ENCODE peak calls at places on chromosomes 7 and 10, in ten cellular contexts. V, C, U, M, P, F, B, A, D and L are unnamed samples.

GRCh38 chr7:3154881-3155494 is 111.3 kb upstream of the CARD11 start:
- DNase-seq in V (peak; percentile 76), C (peak; percentile 48), D (peak; percentile 19), A (peak; percentile 76), M (peak; percentile 60), U (peak; percentile 29), F (peak; percentile 61), P (peak; percentile 29), B (peak; percentile 60), L (peak; percentile 66)

GRCh38 chr10:5963071-5963470 is 14.3 kb downstream of the IL15RA start:
- DNase-seq in U (no peak), F (no peak), D (no peak), B (no peak), V (no peak), M (no peak), A (no peak), C (no peak), P (no peak), L (no peak)

GRCh38 chr10:72062341-72062740 is 26.0 kb downstream of the SPOCK2 start:
- DNase-seq in D (no peak), M (no peak), U (no peak), P (no peak), F (no peak), V (no peak), C (no peak), B (no peak), A (no peak), L (no peak)

GRCh38 chr7:47771301-47771989 is 176.8 kb downstream of the PKD1L1 start:
- DNase-seq in F (no peak), U (no peak), B (no peak), P (no peak), A (no peak), D (no peak), M (peak; percentile 75), V (no peak), C (no peak), L (no peak)

GRCh38 chr10:52216852-52217251 is 97.2 kb upstream of the DKK1 start:
- DNase-seq in D (no peak), F (peak; percentile 26), A (peak; percentile 67), M (peak; percentile 43), U (no peak), P (no peak), C (peak; percentile 20), V (no peak), B (no peak), L (no peak)

GRCh38 chr10:78267070-78267469 is 233.4 kb downstream of the RPS24 start:
- DNase-seq in B (no peak), P (no peak), M (no peak), C (no peak), U (no peak), V (no peak), F (no peak), A (no peak), D (no peak), L (no peak)

GRCh38 chr10:57460540-57460939 is 807.2 kb downstream of the IPMK start:
- DNase-seq in P (no peak), D (no peak), U (no peak), M (no peak), C (no peak), V (no peak), A (no peak), B (no peak), F (no peak), L (no peak)

GRCh38 chr10:3068968-3069737 is 1.8 kb downstream of the PFKP start:
- DNase-seq in P (no peak), A (peak; percentile 55), V (peak; percentile 43), U (peak; percentile 25), M (no peak), C (peak; percentile 33), F (peak; percentile 13), B (no peak), D (no peak), L (no peak)

GRCh38 chr10:5968681-5969453 is 8.5 kb downstream of the IL15RA start:
- DNase-seq in V (no peak), A (no peak), P (no peak), U (no peak), M (no peak), C (no peak), D (no peak), F (no peak), B (no peak), L (no peak)

GRCh38 chr10:115141254-115141653 is 48.1 kb downstream of the ATRNL1 start:
- DNase-seq in M (peak; percentile 30), U (no peak), P (no peak), D (no peak), B (no peak), A (no peak), V (no peak), C (peak; percentile 18), F (no peak), L (no peak)

GRCh38 chr10:125120046-125120710 is 40.2 kb downstream of the CTBP2 start:
- DNase-seq in M (no peak), P (no peak), A (no peak), U (no peak), V (no peak), F (no peak), C (no peak), D (peak; percentile 32), B (no peak), L (no peak)

GRCh38 chr7:28608766-28609165 is 196.4 kb downstream of the CREB5 start:
- DNase-seq in F (no peak), M (peak; percentile 25), D (no peak), U (no peak), C (no peak), A (no peak), B (no peak), P (no peak), V (no peak), L (no peak)